ENCODE peak calls at places on chromosomes 2 and 18, in nine cellular contexts. One of them, this sample, is unnamed.

GRCh38 chr2:25473758-25474335 is 132.1 kb upstream of the DNMT3A start:
- DNase-seq in LoVo: peak; percentile 54
- DNase-seq in stimulated activated CD4-positive, alpha-beta T cell treated with anti-CD3 and anti-CD28 coated beads, Interleukin-15, amount 100 ng/mL, for 24 hours: no peak
- DNase-seq in left cardiac atrium: peak; percentile 42
- DNase-seq in nephron progenitor cell: no peak
- DNase-seq in T follicular helper cell: no peak
- DNase-seq in T-helper 9 cell: no peak
- DNase-seq in endothelial cell: no peak
- DNase-seq in heart right ventricle: peak; percentile 20
- DNase-seq in this sample: peak; percentile 73

GRCh38 chr18:46152808-46153617 is 48.8 kb downstream of the HAUS1 start:
- DNase-seq in LoVo: peak; percentile 38
- DNase-seq in stimulated activated CD4-positive, alpha-beta T cell treated with anti-CD3 and anti-CD28 coated beads, Interleukin-15, amount 100 ng/mL, for 24 hours: no peak
- DNase-seq in left cardiac atrium: no peak
- DNase-seq in nephron progenitor cell: peak; percentile 52
- DNase-seq in T follicular helper cell: no peak
- DNase-seq in T-helper 9 cell: no peak
- DNase-seq in endothelial cell: no peak
- DNase-seq in heart right ventricle: no peak
- DNase-seq in this sample: peak; percentile 86

GRCh38 chr2:86491088-86491487 is 49.9 kb downstream of the KDM3A start:
- DNase-seq in LoVo: no peak
- DNase-seq in stimulated activated CD4-positive, alpha-beta T cell treated with anti-CD3 and anti-CD28 coated beads, Interleukin-15, amount 100 ng/mL, for 24 hours: no peak
- DNase-seq in left cardiac atrium: no peak
- DNase-seq in nephron progenitor cell: no peak
- DNase-seq in T follicular helper cell: no peak
- DNase-seq in T-helper 9 cell: no peak
- DNase-seq in endothelial cell: no peak
- DNase-seq in heart right ventricle: no peak
- DNase-seq in this sample: no peak

GRCh38 chr2:44937688-44938240 is 3.7 kb upstream of the SIX3 start:
- DNase-seq in LoVo: no peak
- DNase-seq in stimulated activated CD4-positive, alpha-beta T cell treated with anti-CD3 and anti-CD28 coated beads, Interleukin-15, amount 100 ng/mL, for 24 hours: peak; percentile 65
- DNase-seq in left cardiac atrium: no peak
- DNase-seq in nephron progenitor cell: no peak
- DNase-seq in T follicular helper cell: no peak
- DNase-seq in T-helper 9 cell: no peak
- DNase-seq in endothelial cell: no peak
- DNase-seq in heart right ventricle: no peak
- DNase-seq in this sample: no peak

GRCh38 chr2:188675391-188676011 is 298.7 kb upstream of the COL3A1 start:
- DNase-seq in LoVo: no peak
- DNase-seq in stimulated activated CD4-positive, alpha-beta T cell treated with anti-CD3 and anti-CD28 coated beads, Interleukin-15, amount 100 ng/mL, for 24 hours: no peak
- DNase-seq in left cardiac atrium: no peak
- DNase-seq in nephron progenitor cell: no peak
- DNase-seq in T follicular helper cell: no peak
- DNase-seq in T-helper 9 cell: no peak
- DNase-seq in endothelial cell: no peak
- DNase-seq in heart right ventricle: no peak
- DNase-seq in this sample: no peak

GRCh38 chr2:7905756-7906155 is 776.1 kb upstream of the ID2 start:
- DNase-seq in LoVo: no peak
- DNase-seq in stimulated activated CD4-positive, alpha-beta T cell treated with anti-CD3 and anti-CD28 coated beads, Interleukin-15, amount 100 ng/mL, for 24 hours: no peak
- DNase-seq in left cardiac atrium: no peak
- DNase-seq in nephron progenitor cell: no peak
- DNase-seq in T follicular helper cell: no peak
- DNase-seq in T-helper 9 cell: no peak
- DNase-seq in endothelial cell: no peak
- DNase-seq in heart right ventricle: no peak
- DNase-seq in this sample: no peak

GRCh38 chr2:32427672-32428622 is 71.1 kb downstream of the BIRC6 start:
- DNase-seq in LoVo: no peak
- DNase-seq in stimulated activated CD4-positive, alpha-beta T cell treated with anti-CD3 and anti-CD28 coated beads, Interleukin-15, amount 100 ng/mL, for 24 hours: no peak
- DNase-seq in left cardiac atrium: no peak
- DNase-seq in nephron progenitor cell: no peak
- DNase-seq in T follicular helper cell: no peak
- DNase-seq in T-helper 9 cell: no peak
- DNase-seq in endothelial cell: no peak
- DNase-seq in heart right ventricle: no peak
- DNase-seq in this sample: no peak

GRCh38 chr2:24818721-24819167 is 25.5 kb downstream of the CENPO start:
- DNase-seq in LoVo: no peak
- DNase-seq in stimulated activated CD4-positive, alpha-beta T cell treated with anti-CD3 and anti-CD28 coated beads, Interleukin-15, amount 100 ng/mL, for 24 hours: no peak
- DNase-seq in left cardiac atrium: no peak
- DNase-seq in nephron progenitor cell: no peak
- DNase-seq in T follicular helper cell: no peak
- DNase-seq in T-helper 9 cell: no peak
- DNase-seq in endothelial cell: no peak
- DNase-seq in heart right ventricle: no peak
- DNase-seq in this sample: no peak

GRCh38 chr18:23213200-23213599 is 77.9 kb downstream of the CABLES1 start:
- DNase-seq in LoVo: no peak
- DNase-seq in stimulated activated CD4-positive, alpha-beta T cell treated with anti-CD3 and anti-CD28 coated beads, Interleukin-15, amount 100 ng/mL, for 24 hours: no peak
- DNase-seq in left cardiac atrium: no peak
- DNase-seq in nephron progenitor cell: no peak
- DNase-seq in T follicular helper cell: no peak
- DNase-seq in T-helper 9 cell: no peak
- DNase-seq in endothelial cell: no peak
- DNase-seq in heart right ventricle: no peak
- DNase-seq in this sample: no peak

GRCh38 chr2:25115902-25116301 is 52.5 kb downstream of the POMC start:
- DNase-seq in LoVo: no peak
- DNase-seq in stimulated activated CD4-positive, alpha-beta T cell treated with anti-CD3 and anti-CD28 coated beads, Interleukin-15, amount 100 ng/mL, for 24 hours: no peak
- DNase-seq in left cardiac atrium: no peak
- DNase-seq in nephron progenitor cell: no peak
- DNase-seq in T follicular helper cell: no peak
- DNase-seq in T-helper 9 cell: no peak
- DNase-seq in endothelial cell: no peak
- DNase-seq in heart right ventricle: no peak
- DNase-seq in this sample: no peak

GRCh38 chr18:47929681-47930085 is 776 bp downstream of the SMAD2 start:
- DNase-seq in LoVo: no peak
- DNase-seq in stimulated activated CD4-positive, alpha-beta T cell treated with anti-CD3 and anti-CD28 coated beads, Interleukin-15, amount 100 ng/mL, for 24 hours: no peak
- DNase-seq in left cardiac atrium: no peak
- DNase-seq in nephron progenitor cell: no peak
- DNase-seq in T follicular helper cell: no peak
- DNase-seq in T-helper 9 cell: no peak
- DNase-seq in endothelial cell: no peak
- DNase-seq in heart right ventricle: no peak
- DNase-seq in this sample: no peak

GRCh38 chr18:76482971-76483691 is 11.9 kb downstream of the ZNF516 start:
- DNase-seq in LoVo: no peak
- DNase-seq in stimulated activated CD4-positive, alpha-beta T cell treated with anti-CD3 and anti-CD28 coated beads, Interleukin-15, amount 100 ng/mL, for 24 hours: no peak
- DNase-seq in left cardiac atrium: no peak
- DNase-seq in nephron progenitor cell: no peak
- DNase-seq in T follicular helper cell: no peak
- DNase-seq in T-helper 9 cell: no peak
- DNase-seq in endothelial cell: no peak
- DNase-seq in heart right ventricle: no peak
- DNase-seq in this sample: no peak

GRCh38 chr2:241038374-241039180 is 40.2 kb downstream of the SNED1 start:
- DNase-seq in LoVo: no peak
- DNase-seq in stimulated activated CD4-positive, alpha-beta T cell treated with anti-CD3 and anti-CD28 coated beads, Interleukin-15, amount 100 ng/mL, for 24 hours: no peak
- DNase-seq in left cardiac atrium: no peak
- DNase-seq in nephron progenitor cell: no peak
- DNase-seq in T follicular helper cell: no peak
- DNase-seq in T-helper 9 cell: no peak
- DNase-seq in endothelial cell: no peak
- DNase-seq in heart right ventricle: no peak
- DNase-seq in this sample: no peak

GRCh38 chr2:219243291-219243761 is 1.9 kb downstream of the GLB1L start:
- DNase-seq in LoVo: no peak
- DNase-seq in stimulated activated CD4-positive, alpha-beta T cell treated with anti-CD3 and anti-CD28 coated beads, Interleukin-15, amount 100 ng/mL, for 24 hours: no peak
- DNase-seq in left cardiac atrium: no peak
- DNase-seq in nephron progenitor cell: peak; percentile 19
- DNase-seq in T follicular helper cell: no peak
- DNase-seq in T-helper 9 cell: no peak
- DNase-seq in endothelial cell: no peak
- DNase-seq in heart right ventricle: peak; percentile 29
- DNase-seq in this sample: no peak

GRCh38 chr2:16671760-16672159 is 6.1 kb upstream of the CYRIA start:
- DNase-seq in LoVo: no peak
- DNase-seq in stimulated activated CD4-positive, alpha-beta T cell treated with anti-CD3 and anti-CD28 coated beads, Interleukin-15, amount 100 ng/mL, for 24 hours: no peak
- DNase-seq in left cardiac atrium: no peak
- DNase-seq in nephron progenitor cell: no peak
- DNase-seq in T follicular helper cell: no peak
- DNase-seq in T-helper 9 cell: no peak
- DNase-seq in endothelial cell: no peak
- DNase-seq in heart right ventricle: no peak
- DNase-seq in this sample: no peak

GRCh38 chr2:37625156-37625555 is 46.3 kb downstream of the CDC42EP3 start:
- DNase-seq in LoVo: no peak
- DNase-seq in stimulated activated CD4-positive, alpha-beta T cell treated with anti-CD3 and anti-CD28 coated beads, Interleukin-15, amount 100 ng/mL, for 24 hours: no peak
- DNase-seq in left cardiac atrium: no peak
- DNase-seq in nephron progenitor cell: no peak
- DNase-seq in T follicular helper cell: no peak
- DNase-seq in T-helper 9 cell: no peak
- DNase-seq in endothelial cell: no peak
- DNase-seq in heart right ventricle: no peak
- DNase-seq in this sample: no peak

GRCh38 chr18:49619792-49620191 is 57.9 kb downstream of the LIPG start:
- DNase-seq in LoVo: no peak
- DNase-seq in stimulated activated CD4-positive, alpha-beta T cell treated with anti-CD3 and anti-CD28 coated beads, Interleukin-15, amount 100 ng/mL, for 24 hours: no peak
- DNase-seq in left cardiac atrium: no peak
- DNase-seq in nephron progenitor cell: no peak
- DNase-seq in T follicular helper cell: no peak
- DNase-seq in T-helper 9 cell: no peak
- DNase-seq in endothelial cell: no peak
- DNase-seq in heart right ventricle: no peak
- DNase-seq in this sample: no peak

GRCh38 chr18:10953672-10954071 is 195.7 kb downstream of the PIEZO2 start:
- DNase-seq in LoVo: no peak
- DNase-seq in stimulated activated CD4-positive, alpha-beta T cell treated with anti-CD3 and anti-CD28 coated beads, Interleukin-15, amount 100 ng/mL, for 24 hours: no peak
- DNase-seq in left cardiac atrium: no peak
- DNase-seq in nephron progenitor cell: no peak
- DNase-seq in T follicular helper cell: no peak
- DNase-seq in T-helper 9 cell: no peak
- DNase-seq in endothelial cell: no peak
- DNase-seq in heart right ventricle: no peak
- DNase-seq in this sample: no peak

GRCh38 chr2:24350826-24351626 is 9.3 kb downstream of the ITSN2 start:
- DNase-seq in LoVo: no peak
- DNase-seq in stimulated activated CD4-positive, alpha-beta T cell treated with anti-CD3 and anti-CD28 coated beads, Interleukin-15, amount 100 ng/mL, for 24 hours: no peak
- DNase-seq in left cardiac atrium: no peak
- DNase-seq in nephron progenitor cell: no peak
- DNase-seq in T follicular helper cell: no peak
- DNase-seq in T-helper 9 cell: no peak
- DNase-seq in endothelial cell: no peak
- DNase-seq in heart right ventricle: no peak
- DNase-seq in this sample: no peak

GRCh38 chr18:45517181-45517741 is 98.0 kb upstream of the SLC14A2 start:
- DNase-seq in LoVo: no peak
- DNase-seq in stimulated activated CD4-positive, alpha-beta T cell treated with anti-CD3 and anti-CD28 coated beads, Interleukin-15, amount 100 ng/mL, for 24 hours: no peak
- DNase-seq in left cardiac atrium: peak; percentile 55
- DNase-seq in nephron progenitor cell: peak; percentile 48
- DNase-seq in T follicular helper cell: no peak
- DNase-seq in T-helper 9 cell: no peak
- DNase-seq in endothelial cell: no peak
- DNase-seq in heart right ventricle: peak; percentile 41
- DNase-seq in this sample: no peak

GRCh38 chr18:77108001-77108692 is 24.4 kb downstream of the MBP start:
- DNase-seq in LoVo: no peak
- DNase-seq in stimulated activated CD4-positive, alpha-beta T cell treated with anti-CD3 and anti-CD28 coated beads, Interleukin-15, amount 100 ng/mL, for 24 hours: peak; percentile 67
- DNase-seq in left cardiac atrium: no peak
- DNase-seq in nephron progenitor cell: no peak
- DNase-seq in T follicular helper cell: no peak
- DNase-seq in T-helper 9 cell: no peak
- DNase-seq in endothelial cell: no peak
- DNase-seq in heart right ventricle: no peak
- DNase-seq in this sample: no peak

GRCh38 chr2:241967745-241968144 is 98.2 kb downstream of the RTP5 start:
- DNase-seq in LoVo: no peak
- DNase-seq in stimulated activated CD4-positive, alpha-beta T cell treated with anti-CD3 and anti-CD28 coated beads, Interleukin-15, amount 100 ng/mL, for 24 hours: no peak
- DNase-seq in left cardiac atrium: no peak
- DNase-seq in nephron progenitor cell: no peak
- DNase-seq in T follicular helper cell: no peak
- DNase-seq in T-helper 9 cell: no peak
- DNase-seq in endothelial cell: no peak
- DNase-seq in heart right ventricle: no peak
- DNase-seq in this sample: no peak

GRCh38 chr2:130341562-130342019 is 1.1 kb upstream of the IMP4 start:
- DNase-seq in LoVo: peak; percentile 18
- DNase-seq in stimulated activated CD4-positive, alpha-beta T cell treated with anti-CD3 and anti-CD28 coated beads, Interleukin-15, amount 100 ng/mL, for 24 hours: peak; percentile 53
- DNase-seq in left cardiac atrium: no peak
- DNase-seq in nephron progenitor cell: no peak
- DNase-seq in T follicular helper cell: no peak
- DNase-seq in T-helper 9 cell: no peak
- DNase-seq in endothelial cell: no peak
- DNase-seq in heart right ventricle: no peak
- DNase-seq in this sample: no peak

GRCh38 chr2:27041708-27042107 is 8.9 kb downstream of the TMEM214 start:
- DNase-seq in LoVo: no peak
- DNase-seq in stimulated activated CD4-positive, alpha-beta T cell treated with anti-CD3 and anti-CD28 coated beads, Interleukin-15, amount 100 ng/mL, for 24 hours: no peak
- DNase-seq in left cardiac atrium: no peak
- DNase-seq in nephron progenitor cell: no peak
- DNase-seq in T follicular helper cell: no peak
- DNase-seq in T-helper 9 cell: no peak
- DNase-seq in endothelial cell: no peak
- DNase-seq in heart right ventricle: no peak
- DNase-seq in this sample: peak; percentile 68

GRCh38 chr2:25151718-25152117 is 16.7 kb downstream of the POMC start:
- DNase-seq in LoVo: no peak
- DNase-seq in stimulated activated CD4-positive, alpha-beta T cell treated with anti-CD3 and anti-CD28 coated beads, Interleukin-15, amount 100 ng/mL, for 24 hours: no peak
- DNase-seq in left cardiac atrium: no peak
- DNase-seq in nephron progenitor cell: no peak
- DNase-seq in T follicular helper cell: no peak
- DNase-seq in T-helper 9 cell: no peak
- DNase-seq in endothelial cell: no peak
- DNase-seq in heart right ventricle: no peak
- DNase-seq in this sample: no peak

GRCh38 chr2:182018218-182018617 is 32.6 kb downstream of the PPP1R1C start:
- DNase-seq in LoVo: no peak
- DNase-seq in stimulated activated CD4-positive, alpha-beta T cell treated with anti-CD3 and anti-CD28 coated beads, Interleukin-15, amount 100 ng/mL, for 24 hours: no peak
- DNase-seq in left cardiac atrium: no peak
- DNase-seq in nephron progenitor cell: no peak
- DNase-seq in T follicular helper cell: no peak
- DNase-seq in T-helper 9 cell: no peak
- DNase-seq in endothelial cell: no peak
- DNase-seq in heart right ventricle: no peak
- DNase-seq in this sample: no peak

GRCh38 chr18:65523461-65523860 is 227.4 kb upstream of the CDH7 start:
- DNase-seq in LoVo: no peak
- DNase-seq in stimulated activated CD4-positive, alpha-beta T cell treated with anti-CD3 and anti-CD28 coated beads, Interleukin-15, amount 100 ng/mL, for 24 hours: no peak
- DNase-seq in left cardiac atrium: no peak
- DNase-seq in nephron progenitor cell: no peak
- DNase-seq in T follicular helper cell: no peak
- DNase-seq in T-helper 9 cell: no peak
- DNase-seq in endothelial cell: no peak
- DNase-seq in heart right ventricle: no peak
- DNase-seq in this sample: no peak

GRCh38 chr2:58540680-58541079 is 299.6 kb upstream of the FANCL start:
- DNase-seq in LoVo: no peak
- DNase-seq in stimulated activated CD4-positive, alpha-beta T cell treated with anti-CD3 and anti-CD28 coated beads, Interleukin-15, amount 100 ng/mL, for 24 hours: no peak
- DNase-seq in left cardiac atrium: no peak
- DNase-seq in nephron progenitor cell: no peak
- DNase-seq in T follicular helper cell: no peak
- DNase-seq in T-helper 9 cell: no peak
- DNase-seq in endothelial cell: peak; percentile 9
- DNase-seq in heart right ventricle: no peak
- DNase-seq in this sample: no peak

This sample was measured in Caki2.